ENCODE peak calls at places on chromosomes 5 and 9, in eight cellular contexts. R is GM06990, B is HepG2, D is DMS79 treated with DMSO at 0.1 percent for 48 hours, V is chondrocyte, I is uterus, M is NCI-H1436, E is NCI-H1417. O is an unnamed sample.

GRCh38 chr5:101418735-101419134 is 515.7 kb upstream of the ST8SIA4 start:
- DNase-seq in R (no peak), B (no peak), D (no peak), V (no peak), I (no peak), M (no peak), E (no peak), O (no peak)

GRCh38 chr5:170863646-170864045 is 1.8 kb downstream of the RANBP17 start:
- DNase-seq in R (no peak), B (no peak), D (no peak), V (no peak), I (no peak), M (no peak), E (no peak), O (no peak)

GRCh38 chr5:157729858-157730257 is 1.4 kb upstream of the THG1L start:
- DNase-seq in R (peak; percentile 74), B (no peak), D (no peak), V (no peak), I (no peak), M (no peak), E (no peak), O (no peak)

GRCh38 chr5:66963559-66963971 is 233.0 kb downstream of the CD180 start:
- DNase-seq in R (no peak), B (no peak), D (no peak), V (no peak), I (no peak), M (no peak), E (no peak), O (no peak)

GRCh38 chr5:158456756-158457155 is 597.8 kb upstream of the CLINT1 start:
- DNase-seq in R (peak; percentile 20), B (peak; percentile 3), D (no peak), V (no peak), I (no peak), M (no peak), E (no peak), O (no peak)

GRCh38 chr5:127957183-127957582 is 126.4 kb upstream of the SLC12A2 start:
- DNase-seq in R (no peak), B (peak; percentile 10), D (no peak), V (no peak), I (peak; percentile 18), M (no peak), E (no peak), O (no peak)

GRCh38 chr5:65142511-65143011 is 339.2 kb downstream of the ADAMTS6 start:
- DNase-seq in R (no peak), B (no peak), D (no peak), V (no peak), I (no peak), M (no peak), E (peak; percentile 21), O (no peak)

GRCh38 chr9:37466037-37466709 is 923 bp upstream of the ZBTB5 start:
- DNase-seq in R (no peak), B (peak; percentile 25), D (peak; percentile 57), V (no peak), I (peak; percentile 71), M (peak; percentile 47), E (peak; percentile 84), O (peak; percentile 87)

GRCh38 chr9:129328357-129329103 is 150.5 kb upstream of the IER5L start:
- DNase-seq in R (no peak), B (no peak), D (no peak), V (no peak), I (no peak), M (no peak), E (no peak), O (peak; percentile 57)

GRCh38 chr5:6287136-6287535 is 91.2 kb downstream of the MED10 start:
- DNase-seq in R (no peak), B (no peak), D (no peak), V (no peak), I (no peak), M (no peak), E (no peak), O (no peak)

O was measured in ovary.